ENCODE peak calls at places on chromosome 21, in seven cellular contexts. D, C, F, M, H, J and G are unnamed samples.

GRCh38 chr21:35646606-35647005 is 413.7 kb downstream of the SETD4 start:
- DNase-seq in D (no peak), C (no peak), F (no peak), M (no peak), H (no peak), J (no peak), G (no peak)

GRCh38 chr21:34824314-34824713 is 155.5 kb downstream of the CLIC6 start:
- DNase-seq in D (no peak), C (no peak), F (no peak), M (no peak), H (no peak), J (no peak), G (no peak)

GRCh38 chr21:46065215-46065992 is 32.5 kb upstream of the COL6A2 start:
- DNase-seq in D (no peak), C (no peak), F (no peak), M (peak; percentile 55), H (peak; percentile 58), J (no peak), G (no peak)

GRCh38 chr21:32189688-32190483 is 89.0 kb downstream of the MIS18A start:
- DNase-seq in D (no peak), C (no peak), F (no peak), M (no peak), H (no peak), J (no peak), G (no peak)

GRCh38 chr21:32806810-32807386 is 35.3 kb upstream of the PAXBP1 start:
- DNase-seq in D (no peak), C (no peak), F (no peak), M (no peak), H (no peak), J (no peak), G (no peak)

GRCh38 chr21:32958288-32958992 is 67.3 kb upstream of the OLIG2 start:
- DNase-seq in D (no peak), C (no peak), F (no peak), M (no peak), H (peak; percentile 27), J (no peak), G (no peak)

GRCh38 chr21:18545908-18546307 is 142.3 kb upstream of the TMPRSS15 start:
- DNase-seq in D (no peak), C (no peak), F (no peak), M (no peak), H (no peak), J (no peak), G (no peak)

GRCh38 chr21:20802631-20803260 is 195.5 kb upstream of the NCAM2 start:
- DNase-seq in D (no peak), C (no peak), F (no peak), M (no peak), H (no peak), J (no peak), G (no peak)

GRCh38 chr21:31236528-31236927 is 107.5 kb downstream of the TIAM1 start:
- DNase-seq in D (no peak), C (no peak), F (no peak), M (no peak), H (peak; percentile 93), J (no peak), G (no peak)

GRCh38 chr21:29217818-29218252 is 80.9 kb upstream of the BACH1 start:
- DNase-seq in D (no peak), C (peak; percentile 95), F (no peak), M (no peak), H (peak; percentile 74), J (no peak), G (no peak)

GRCh38 chr21:37237346-37237745 is 29.8 kb downstream of the VPS26C start:
- DNase-seq in D (no peak), C (no peak), F (no peak), M (no peak), H (no peak), J (no peak), G (no peak)

GRCh38 chr21:33115586-33116541 is 45.9 kb downstream of the OLIG1 start:
- DNase-seq in D (no peak), C (no peak), F (no peak), M (no peak), H (no peak), J (no peak), G (no peak)